ENCODE peak calls at places on chromosomes 2 and 18, in four cellular contexts. W is A673; G is fibroblast of lung; S is effector memory CD4-positive, alpha-beta T cell. V is an unnamed sample.

GRCh38 chr2:240528406-240529040 is 29.3 kb downstream of the ANKMY1 start:
- DNase-seq in W (no peak), G (no peak), S (no peak), V (no peak)

GRCh38 chr2:719734-720133 is 42.5 kb upstream of the TMEM18 start:
- DNase-seq in W (no peak), S (no peak), G (no peak), V (no peak)

GRCh38 chr18:3748081-3748480 is 298.1 kb downstream of the TGIF1 start:
- DNase-seq in G (peak; percentile 42), S (no peak), W (no peak), V (peak; percentile 65)

GRCh38 chr2:164840458-164840929 is 1.1 kb downstream of the COBLL1 start:
- DNase-seq in S (no peak), G (no peak), W (peak; percentile 50), V (no peak)

GRCh38 chr2:128812183-128812940 is 493.7 kb upstream of the HS6ST1 start:
- DNase-seq in S (no peak), W (no peak), G (no peak), V (no peak)

GRCh38 chr2:237427807-237428506 is 14.0 kb upstream of the COL6A3 start:
- DNase-seq in G (no peak), S (peak; percentile 18), W (no peak), V (no peak)

GRCh38 chr18:21053127-21053526 is 58.5 kb downstream of the ROCK1 start:
- DNase-seq in S (no peak), W (no peak), G (peak; percentile 82), V (peak; percentile 90)

GRCh38 chr2:162184796-162185195 is 32.7 kb upstream of the GCG start:
- DNase-seq in G (peak; percentile 27), S (no peak), W (peak; percentile 1), V (no peak)

GRCh38 chr18:48837676-48838075 is 113.1 kb downstream of the SMAD7 start:
- DNase-seq in G (no peak), W (no peak), S (no peak), V (no peak)

DNA sequence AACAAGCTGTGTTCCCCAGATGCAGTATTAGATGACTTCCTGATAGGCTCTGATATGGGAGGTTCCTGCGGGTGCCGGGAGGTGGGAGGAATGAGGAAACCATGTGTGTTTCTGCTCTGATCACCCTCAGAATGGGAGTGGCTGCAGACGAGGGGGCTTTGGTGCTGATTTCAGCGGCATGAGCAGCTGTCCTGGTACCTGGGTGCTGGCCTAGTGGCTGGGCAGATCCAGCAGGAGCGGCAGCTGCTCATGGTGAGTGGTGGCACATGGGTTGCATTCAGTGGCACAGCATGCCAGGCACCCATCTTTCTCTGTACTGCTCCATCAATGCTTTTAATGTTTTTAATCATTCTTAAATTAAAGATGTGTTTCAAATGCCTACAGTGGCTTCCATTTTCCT is 177.2 kb upstream of the NETO1 start:
- DNase-seq in G (no peak), S (no peak), W (no peak), V (no peak)
- H3K27ac ChIP-seq in G (no peak overlapping the region), S (no peak overlapping the region), W (no peak overlapping the region), V (no peak overlapping the region)

GRCh38 chr2:101047075-101047766 is 45.1 kb downstream of the RPL31 start:
- DNase-seq in W (no peak), S (no peak), G (no peak), V (peak; percentile 29)
- H3K27ac ChIP-seq in W (no peak overlapping the region), S (no peak overlapping the region), G (no peak overlapping the region), V (no peak overlapping the region)

GRCh38 chr2:173970421-173971042 is 5.4 kb upstream of the SP3 start:
- DNase-seq in W (no peak), S (no peak), G (no peak), V (no peak)
- H3K27ac ChIP-seq in W (no peak overlapping the region), S (no peak overlapping the region), G (no peak overlapping the region), V (no peak overlapping the region)

DNA sequence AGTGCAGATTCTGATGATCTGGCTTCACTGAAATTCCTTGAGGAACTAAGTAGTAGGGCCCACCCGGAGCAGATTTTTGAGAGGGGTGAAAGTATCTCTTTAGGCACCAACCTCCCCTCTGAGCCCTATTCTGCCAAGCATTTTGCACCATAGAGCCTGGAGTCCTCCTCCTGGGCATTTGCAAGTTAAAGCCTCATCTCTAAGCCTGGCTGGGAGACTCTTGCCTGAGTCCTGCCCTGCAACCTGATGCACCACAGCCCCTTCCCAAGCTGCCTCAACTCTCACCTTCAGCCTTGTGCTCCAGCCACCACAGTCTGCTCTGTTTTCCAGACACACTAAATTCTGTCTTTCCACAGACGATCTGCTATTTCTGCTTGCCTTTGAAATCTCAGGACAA is 79.6 kb upstream of the PKDCC start:
- DNase-seq in W (no peak), S (no peak), G (no peak), V (no peak)
- H3K27ac ChIP-seq in W (no peak overlapping the region), S (no peak overlapping the region), G (no peak overlapping the region), V (no peak overlapping the region)

DNA sequence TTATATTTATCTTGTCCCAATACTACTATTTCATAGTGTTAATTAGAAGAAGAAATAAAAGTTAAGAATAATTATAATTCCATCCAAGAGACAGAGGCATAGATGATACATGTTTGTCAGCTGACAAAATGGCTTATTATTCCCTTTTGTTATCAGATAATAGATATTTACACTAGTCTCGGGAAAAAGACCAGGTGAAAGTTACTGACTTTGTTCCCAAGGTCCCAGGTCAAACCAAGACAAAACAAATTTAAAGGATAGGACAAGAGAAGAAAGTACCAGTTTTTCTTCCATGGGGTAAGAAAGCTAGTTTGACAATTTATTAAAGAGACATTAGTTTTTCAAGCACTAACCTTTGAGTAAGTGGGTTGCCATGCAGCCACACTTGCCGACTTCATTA is 73.2 kb downstream of the TTN start:
- DNase-seq in W (no peak), G (no peak), S (no peak), V (no peak)
- H3K27ac ChIP-seq in W (no peak overlapping the region), G (no peak overlapping the region), S (no peak overlapping the region), V (no peak overlapping the region)

DNA sequence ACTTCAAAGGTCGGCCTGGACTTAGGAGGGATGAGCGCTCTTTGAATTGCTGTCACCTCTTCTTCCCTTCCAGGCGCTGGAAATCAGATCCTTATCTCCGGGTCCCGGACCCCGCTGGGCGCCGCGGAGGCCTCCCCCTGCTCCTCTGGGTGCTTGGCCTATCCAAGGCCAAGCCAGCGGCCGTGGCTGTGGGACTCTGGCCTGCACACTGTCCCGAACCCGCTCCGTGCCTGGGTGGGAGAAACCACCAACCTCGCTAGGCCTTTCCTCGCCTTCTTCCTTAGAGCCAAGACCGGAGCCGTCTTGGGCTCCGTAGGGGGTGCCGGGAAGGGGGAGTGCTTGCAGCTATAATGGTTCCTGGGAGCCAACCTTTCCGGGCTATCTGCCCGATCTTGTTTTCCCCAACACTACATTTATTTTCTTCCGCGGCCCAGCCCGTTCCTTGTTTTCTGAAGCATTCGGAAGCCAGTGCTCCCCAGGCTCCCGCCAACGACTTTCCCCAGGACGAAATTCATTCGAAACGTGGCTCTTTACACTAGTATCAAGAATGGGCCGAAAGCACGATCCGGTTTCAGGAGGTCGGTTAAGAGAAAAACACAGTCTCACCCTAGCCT is 2.4 kb downstream of the OSR1 start:
- DNase-seq in W (no peak), S (no peak), G (peak; percentile 60), V (no peak)
- H3K27ac ChIP-seq in W (no peak overlapping the region), S (no peak overlapping the region), G (peak overlapping the region; percentile 72), V (no peak overlapping the region)